ENCODE peak calls at places on chromosomes 3 and 15, in eight cellular contexts. Z is foreskin keratinocyte, V is neural progenitor cell, Y is body of pancreas, F is adipocyte, K is Panc1, C is endodermal cell, L is suprapubic skin. R is an unnamed sample.

GRCh38 chr3:44624696-44625528 is at the start of gene ZNF197:
- DNase-seq in L (peak; percentile 88), Y (peak; percentile 91), V (peak; percentile 96), C (peak; percentile 96), Z (peak; percentile 77), K (no peak), F (peak; percentile 95), R (peak; percentile 91)

GRCh38 chr3:195011231-195011834 is 259.6 kb downstream of the XXYLT1 start:
- DNase-seq in L (no peak), F (no peak), C (peak; percentile 64), Z (no peak), V (no peak), Y (no peak), K (no peak), R (no peak)

GRCh38 chr15:31758126-31758525 is 272.2 kb upstream of the CHRNA7 start:
- DNase-seq in V (no peak), Z (no peak), K (no peak), F (no peak), Y (peak; percentile 68), C (no peak), L (no peak), R (peak; percentile 46)

GRCh38 chr3:168154101-168154500 is 58.4 kb upstream of the GOLIM4 start:
- DNase-seq in L (no peak), K (no peak), Z (no peak), Y (no peak), C (no peak), F (peak; percentile 20), V (no peak), R (no peak)

GRCh38 chr3:132972333-132972732 is 65.9 kb upstream of the TMEM108 start:
- DNase-seq in Z (no peak), V (no peak), K (no peak), L (no peak), F (peak; percentile 17), Y (no peak), C (no peak), R (no peak)

GRCh38 chr3:121895121-121895520 is 920 bp downstream of the SLC15A2 start:
- DNase-seq in Y (peak; percentile 62), K (no peak), Z (no peak), C (no peak), V (no peak), F (no peak), L (no peak), R (no peak)

GRCh38 chr3:16950845-16951244 is 66.1 kb downstream of the PLCL2 start:
- DNase-seq in V (no peak), L (no peak), C (no peak), Y (no peak), Z (no peak), K (no peak), F (no peak), R (no peak)

GRCh38 chr15:82942691-82943090 is 9.8 kb downstream of the HOMER2 start:
- DNase-seq in V (no peak), K (no peak), F (no peak), Z (peak; percentile 91), C (no peak), Y (peak; percentile 97), L (no peak), R (no peak)

GRCh38 chr3:48034000-48034516 is 17.8 kb upstream of the MAP4 start:
- DNase-seq in V (no peak), K (no peak), F (peak; percentile 47), L (no peak), Y (peak; percentile 41), Z (peak; percentile 77), C (no peak), R (peak; percentile 44)

GRCh38 chr3:195197764-195198423 is 73.1 kb downstream of the XXYLT1 start:
- DNase-seq in F (peak; percentile 51), V (no peak), Y (no peak), L (no peak), K (no peak), Z (peak; percentile 82), C (peak; percentile 12), R (no peak)

DNA sequence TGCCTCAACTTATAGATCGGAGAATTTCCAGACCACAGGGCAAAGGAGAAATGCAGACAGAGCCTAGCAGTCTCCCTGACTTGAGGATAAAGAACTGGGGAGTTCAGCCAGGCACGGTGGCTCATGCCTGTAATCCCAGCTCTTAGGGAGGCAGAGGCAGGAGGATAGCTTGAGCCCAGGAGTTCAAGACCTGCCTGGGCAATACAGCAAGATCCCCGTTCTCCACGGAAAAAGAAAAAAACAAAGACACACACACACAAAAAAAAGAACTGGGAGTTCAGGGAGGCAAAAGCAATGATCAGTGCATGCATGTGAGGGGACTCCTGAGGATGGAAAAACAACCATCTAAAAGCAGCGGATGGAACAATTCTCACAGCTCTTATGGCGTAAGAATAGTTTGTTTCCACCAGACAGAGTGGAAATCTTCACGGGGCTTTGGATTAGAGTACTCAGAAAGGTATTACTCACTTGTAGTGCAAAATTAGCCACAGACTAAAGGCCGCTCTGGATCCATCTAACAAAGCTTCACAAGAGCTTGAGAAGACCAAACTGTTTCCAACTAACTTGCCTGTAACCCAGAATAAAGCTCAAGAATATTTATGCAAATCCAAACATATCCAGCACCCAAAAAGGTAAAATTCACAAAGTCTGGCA is 16.3 kb downstream of the SEC11A start:
- DNase-seq in C (no peak), F (no peak), Z (no peak), V (no peak), L (no peak), Y (no peak), K (no peak), R (no peak)
- H3K4me1 ChIP-seq in C (peaks cover 2% of the 10 kb centered on the region), F (peaks cover 13% of the 10 kb centered on the region), Z (no peaks in the 10 kb centered on the region), V (no peaks in the 10 kb centered on the region), L (peaks cover 13% of the 10 kb centered on the region), Y (peaks cover 30% of the 10 kb centered on the region), K (no peaks in the 10 kb centered on the region), R (no peaks in the 10 kb centered on the region)

GRCh38 chr3:52093751-52094525 is 37.6 kb upstream of the DUSP7 start:
- DNase-seq in K (no peak), Y (no peak), Z (no peak), F (peak; percentile 41), V (no peak), C (no peak), L (no peak), R (no peak)
- H3K4me1 ChIP-seq in K (no peaks in the 10 kb centered on the region), Y (no peaks in the 10 kb centered on the region), Z (no peaks in the 10 kb centered on the region), F (peaks cover 31% of the 10 kb centered on the region), V (peaks cover 10% of the 10 kb centered on the region), C (peaks cover 14% of the 10 kb centered on the region), L (peaks cover 25% of the 10 kb centered on the region), R (no peaks in the 10 kb centered on the region)

GRCh38 chr3:191380001-191380400 is 49.7 kb upstream of the UTS2B start:
- DNase-seq in Z (no peak), F (peak; percentile 54), L (no peak), C (no peak), K (no peak), V (no peak), Y (no peak), R (no peak)
- H3K4me1 ChIP-seq in Z (peaks cover 15% of the 10 kb centered on the region), F (peaks cover 66% of the 10 kb centered on the region), L (peaks cover 36% of the 10 kb centered on the region), C (peaks cover 7% of the 10 kb centered on the region), K (peaks cover 31% of the 10 kb centered on the region), V (no peaks in the 10 kb centered on the region), Y (no peaks in the 10 kb centered on the region), R (peaks cover 54% of the 10 kb centered on the region)

GRCh38 chr3:108088146-108088545 is 2.7 kb downstream of the CD47 start:
- DNase-seq in L (no peak), Z (no peak), F (no peak), C (no peak), V (no peak), K (no peak), Y (no peak), R (no peak)
- H3K4me1 ChIP-seq in L (peaks cover 30% of the 10 kb centered on the region), Z (peaks cover 11% of the 10 kb centered on the region), F (peaks cover 27% of the 10 kb centered on the region), C (no peaks in the 10 kb centered on the region), V (peaks cover 12% of the 10 kb centered on the region), K (peaks cover 19% of the 10 kb centered on the region), Y (no peaks in the 10 kb centered on the region), R (no peaks in the 10 kb centered on the region)

GRCh38 chr3:63976166-63976861 is 47.0 kb downstream of the PSMD6 start:
- DNase-seq in L (no peak), F (peak; percentile 97), Z (peak; percentile 87), Y (no peak), K (no peak), V (no peak), C (no peak), R (no peak)
- H3K4me1 ChIP-seq in L (peaks cover 61% of the 10 kb centered on the region), F (peaks cover 53% of the 10 kb centered on the region), Z (peaks cover 45% of the 10 kb centered on the region), Y (peaks cover 98% of the 10 kb centered on the region), K (no peaks in the 10 kb centered on the region), V (peaks cover 67% of the 10 kb centered on the region), C (peaks cover 21% of the 10 kb centered on the region), R (peaks cover 4% of the 10 kb centered on the region)